ENCODE peak calls at places on chromosomes 13 and 19, in nine cellular contexts. One of them, this sample, is unnamed.

GRCh38 chr13:112187527-112188297 is 120.8 kb downstream of the SOX1 start:
- DNase-seq in transverse colon: no peak
- DNase-seq in stomach: no peak
- DNase-seq in GM12878: no peak
- DNase-seq in spleen: no peak
- DNase-seq in HCT116: no peak
- DNase-seq in H1: no peak
- DNase-seq in breast epithelium: no peak
- DNase-seq in endothelial cell of umbilical vein: no peak
- DNase-seq in this sample: peak

GRCh38 chr19:16078311-16078758 is 2.0 kb downstream of the TPM4 start:
- DNase-seq in transverse colon: peak
- DNase-seq in stomach: no peak
- DNase-seq in GM12878: no peak
- DNase-seq in spleen: peak
- DNase-seq in HCT116: no peak
- DNase-seq in H1: no peak
- DNase-seq in breast epithelium: peak
- DNase-seq in endothelial cell of umbilical vein: no peak
- DNase-seq in this sample: no peak

GRCh38 chr13:89227356-89227755 is 1556.2 kb downstream of the SLITRK5 start:
- DNase-seq in transverse colon: no peak
- DNase-seq in stomach: no peak
- DNase-seq in GM12878: no peak
- DNase-seq in spleen: no peak
- DNase-seq in HCT116: no peak
- DNase-seq in H1: no peak
- DNase-seq in breast epithelium: no peak
- DNase-seq in endothelial cell of umbilical vein: no peak
- DNase-seq in this sample: no peak

GRCh38 chr19:860481-861098 is 1.1 kb downstream of the CFD start:
- DNase-seq in transverse colon: peak
- DNase-seq in stomach: peak
- DNase-seq in GM12878: no peak
- DNase-seq in spleen: peak
- DNase-seq in HCT116: peak
- DNase-seq in H1: no peak
- DNase-seq in breast epithelium: no peak
- DNase-seq in endothelial cell of umbilical vein: no peak
- DNase-seq in this sample: peak

GRCh38 chr19:23065306-23065705 is 51.5 kb upstream of the ZNF730 start:
- DNase-seq in transverse colon: no peak
- DNase-seq in stomach: no peak
- DNase-seq in GM12878: no peak
- DNase-seq in spleen: no peak
- DNase-seq in HCT116: no peak
- DNase-seq in H1: no peak
- DNase-seq in breast epithelium: no peak
- DNase-seq in endothelial cell of umbilical vein: no peak
- DNase-seq in this sample: no peak

GRCh38 chr19:30267332-30267731 is 104.9 kb upstream of the ZNF536 start:
- DNase-seq in transverse colon: no peak
- DNase-seq in stomach: no peak
- DNase-seq in GM12878: no peak
- DNase-seq in spleen: no peak
- DNase-seq in HCT116: no peak
- DNase-seq in H1: no peak
- DNase-seq in breast epithelium: no peak
- DNase-seq in endothelial cell of umbilical vein: no peak
- DNase-seq in this sample: no peak

GRCh38 chr13:41954226-41954625 is 6.7 kb downstream of the VWA8 start:
- DNase-seq in transverse colon: no peak
- DNase-seq in stomach: no peak
- DNase-seq in GM12878: no peak
- DNase-seq in spleen: no peak
- DNase-seq in HCT116: no peak
- DNase-seq in H1: no peak
- DNase-seq in breast epithelium: no peak
- DNase-seq in endothelial cell of umbilical vein: no peak
- DNase-seq in this sample: no peak

GRCh38 chr19:39563408-39563807 is 23.4 kb upstream of the EID2 start:
- DNase-seq in transverse colon: no peak
- DNase-seq in stomach: no peak
- DNase-seq in GM12878: no peak
- DNase-seq in spleen: no peak
- DNase-seq in HCT116: peak
- DNase-seq in H1: no peak
- DNase-seq in breast epithelium: no peak
- DNase-seq in endothelial cell of umbilical vein: no peak
- DNase-seq in this sample: no peak

GRCh38 chr13:71378992-71379905 is 487.8 kb downstream of the DACH1 start:
- DNase-seq in transverse colon: no peak
- DNase-seq in stomach: no peak
- DNase-seq in GM12878: no peak
- DNase-seq in spleen: no peak
- DNase-seq in HCT116: no peak
- DNase-seq in H1: no peak
- DNase-seq in breast epithelium: no peak
- DNase-seq in endothelial cell of umbilical vein: peak
- DNase-seq in this sample: no peak

GRCh38 chr19:5929646-5930045 is 15.6 kb downstream of the CAPS start:
- DNase-seq in transverse colon: no peak
- DNase-seq in stomach: no peak
- DNase-seq in GM12878: no peak
- DNase-seq in spleen: no peak
- DNase-seq in HCT116: no peak
- DNase-seq in H1: no peak
- DNase-seq in breast epithelium: peak
- DNase-seq in endothelial cell of umbilical vein: no peak
- DNase-seq in this sample: no peak

GRCh38 chr13:24165746-24166145 is 5.2 kb downstream of the SPATA13 start:
- DNase-seq in transverse colon: no peak
- DNase-seq in stomach: no peak
- DNase-seq in GM12878: no peak
- DNase-seq in spleen: no peak
- DNase-seq in HCT116: no peak
- DNase-seq in H1: no peak
- DNase-seq in breast epithelium: no peak
- DNase-seq in endothelial cell of umbilical vein: peak
- DNase-seq in this sample: no peak

GRCh38 chr13:59416561-59416960 is 747.2 kb downstream of the DIAPH3 start:
- DNase-seq in transverse colon: no peak
- DNase-seq in stomach: no peak
- DNase-seq in GM12878: no peak
- DNase-seq in spleen: no peak
- DNase-seq in HCT116: no peak
- DNase-seq in H1: no peak
- DNase-seq in breast epithelium: no peak
- DNase-seq in endothelial cell of umbilical vein: no peak
- DNase-seq in this sample: no peak

GRCh38 chr13:64925284-64925683 is 2304.9 kb downstream of the PCDH9 start:
- DNase-seq in transverse colon: no peak
- DNase-seq in stomach: no peak
- DNase-seq in GM12878: no peak
- DNase-seq in spleen: no peak
- DNase-seq in HCT116: no peak
- DNase-seq in H1: peak
- DNase-seq in breast epithelium: no peak
- DNase-seq in endothelial cell of umbilical vein: no peak
- DNase-seq in this sample: no peak

GRCh38 chr19:3669134-3669436 is 31.2 kb downstream of the PIP5K1C start:
- DNase-seq in transverse colon: no peak
- DNase-seq in stomach: no peak
- DNase-seq in GM12878: no peak
- DNase-seq in spleen: no peak
- DNase-seq in HCT116: no peak
- DNase-seq in H1: no peak
- DNase-seq in breast epithelium: no peak
- DNase-seq in endothelial cell of umbilical vein: no peak
- DNase-seq in this sample: no peak

GRCh38 chr13:32746474-32746873 is 160.2 kb downstream of the PDS5B start:
- DNase-seq in transverse colon: no peak
- DNase-seq in stomach: no peak
- DNase-seq in GM12878: no peak
- DNase-seq in spleen: no peak
- DNase-seq in HCT116: no peak
- DNase-seq in H1: no peak
- DNase-seq in breast epithelium: no peak
- DNase-seq in endothelial cell of umbilical vein: no peak
- DNase-seq in this sample: no peak

GRCh38 chr13:30739646-30740642 is 4.6 kb downstream of the ALOX5AP start:
- DNase-seq in transverse colon: no peak
- DNase-seq in stomach: peak
- DNase-seq in GM12878: peak
- DNase-seq in spleen: no peak
- DNase-seq in HCT116: peak
- DNase-seq in H1: no peak
- DNase-seq in breast epithelium: no peak
- DNase-seq in endothelial cell of umbilical vein: peak
- DNase-seq in this sample: no peak

GRCh38 chr13:80604094-80604493 is 263.2 kb upstream of the SPRY2 start:
- DNase-seq in transverse colon: no peak
- DNase-seq in stomach: no peak
- DNase-seq in GM12878: no peak
- DNase-seq in spleen: no peak
- DNase-seq in HCT116: no peak
- DNase-seq in H1: no peak
- DNase-seq in breast epithelium: no peak
- DNase-seq in endothelial cell of umbilical vein: no peak
- DNase-seq in this sample: no peak

GRCh38 chr19:10395003-10395402 is 8.3 kb downstream of the CDC37 start:
- DNase-seq in transverse colon: no peak
- DNase-seq in stomach: no peak
- DNase-seq in GM12878: no peak
- DNase-seq in spleen: no peak
- DNase-seq in HCT116: no peak
- DNase-seq in H1: no peak
- DNase-seq in breast epithelium: no peak
- DNase-seq in endothelial cell of umbilical vein: no peak
- DNase-seq in this sample: no peak

GRCh38 chr19:14164088-14164487 is 27.7 kb upstream of the ASF1B start:
- DNase-seq in transverse colon: no peak
- DNase-seq in stomach: no peak
- DNase-seq in GM12878: no peak
- DNase-seq in spleen: no peak
- DNase-seq in HCT116: no peak
- DNase-seq in H1: no peak
- DNase-seq in breast epithelium: no peak
- DNase-seq in endothelial cell of umbilical vein: no peak
- DNase-seq in this sample: no peak

GRCh38 chr19:21440321-21440720 is 43.4 kb downstream of the ZNF493 start:
- DNase-seq in transverse colon: no peak
- DNase-seq in stomach: no peak
- DNase-seq in GM12878: no peak
- DNase-seq in spleen: no peak
- DNase-seq in HCT116: no peak
- DNase-seq in H1: no peak
- DNase-seq in breast epithelium: no peak
- DNase-seq in endothelial cell of umbilical vein: no peak
- DNase-seq in this sample: no peak
- TF ChIP-seq POLR2AphosphoS5 in transverse colon: no peak
- TF ChIP-seq POLR2AphosphoS5 in stomach: no peak
- TF ChIP-seq POLR2AphosphoS5 in GM12878: no peak
- TF ChIP-seq POLR2AphosphoS5 in spleen: no peak
- TF ChIP-seq POLR2AphosphoS5 in HCT116: no peak
- TF ChIP-seq POLR2AphosphoS5 in H1: no peak
- TF ChIP-seq POLR2AphosphoS5 in breast epithelium: no peak
- TF ChIP-seq POLR2AphosphoS5 in endothelial cell of umbilical vein: no peak
- TF ChIP-seq POLR2AphosphoS5 in this sample: no peak

GRCh38 chr13:79435549-79435948 is 29.5 kb upstream of the RBM26 start:
- DNase-seq in transverse colon: no peak
- DNase-seq in stomach: no peak
- DNase-seq in GM12878: no peak
- DNase-seq in spleen: no peak
- DNase-seq in HCT116: no peak
- DNase-seq in H1: no peak
- DNase-seq in breast epithelium: no peak
- DNase-seq in endothelial cell of umbilical vein: peak
- DNase-seq in this sample: no peak
- H3K27ac ChIP-seq in transverse colon: peak
- H3K27ac ChIP-seq in stomach: no peak
- H3K27ac ChIP-seq in GM12878: no peak
- H3K27ac ChIP-seq in spleen: no peak
- H3K27ac ChIP-seq in HCT116: no peak
- H3K27ac ChIP-seq in H1: no peak
- H3K27ac ChIP-seq in breast epithelium: no peak
- H3K27ac ChIP-seq in endothelial cell of umbilical vein: no peak
- H3K27ac ChIP-seq in this sample: no peak

GRCh38 chr19:45079063-45079910 is at the start of gene GEMIN7:
- DNase-seq in transverse colon: peak
- DNase-seq in stomach: peak
- DNase-seq in GM12878: peak
- DNase-seq in spleen: peak
- DNase-seq in HCT116: peak
- DNase-seq in H1: peak
- DNase-seq in breast epithelium: peak
- DNase-seq in endothelial cell of umbilical vein: peak
- DNase-seq in this sample: peak
- TF ChIP-seq POLR2A in transverse colon: peak
- TF ChIP-seq POLR2A in stomach: no peak
- TF ChIP-seq POLR2A in GM12878: peak
- TF ChIP-seq POLR2A in spleen: no peak
- TF ChIP-seq POLR2A in HCT116: no peak
- TF ChIP-seq POLR2A in H1: no peak
- TF ChIP-seq POLR2A in breast epithelium: no peak
- TF ChIP-seq POLR2A in endothelial cell of umbilical vein: no peak
- TF ChIP-seq POLR2A in this sample: peak

GRCh38 chr19:8609210-8610040 is 1.1 kb downstream of the ADAMTS10 start:
- DNase-seq in transverse colon: peak
- DNase-seq in stomach: peak
- DNase-seq in GM12878: no peak
- DNase-seq in spleen: no peak
- DNase-seq in HCT116: peak
- DNase-seq in H1: peak
- DNase-seq in breast epithelium: no peak
- DNase-seq in endothelial cell of umbilical vein: peak
- DNase-seq in this sample: peak
- TF ChIP-seq POLR2AphosphoS5 in transverse colon: no peak
- TF ChIP-seq POLR2AphosphoS5 in stomach: no peak
- TF ChIP-seq POLR2AphosphoS5 in GM12878: no peak
- TF ChIP-seq POLR2AphosphoS5 in spleen: peak
- TF ChIP-seq POLR2AphosphoS5 in HCT116: peak
- TF ChIP-seq POLR2AphosphoS5 in H1: no peak
- TF ChIP-seq POLR2AphosphoS5 in breast epithelium: no peak
- TF ChIP-seq POLR2AphosphoS5 in endothelial cell of umbilical vein: no peak
- TF ChIP-seq POLR2AphosphoS5 in this sample: no peak